ENCODE peak calls at places on chromosomes 12 and 14, in four cellular contexts. One of them, this sample, is unnamed.

GRCh38 chr14:100296106-100296651 is 10.1 kb downstream of the SLC25A29 start:
- DNase-seq in mesendoderm: no peak
- DNase-seq in lower leg skin: peak; percentile 74
- DNase-seq in A549: no peak
- DNase-seq in this sample: no peak

GRCh38 chr12:115946867-115947695 is 330.4 kb downstream of the MED13L start:
- DNase-seq in mesendoderm: peak; percentile 17
- DNase-seq in lower leg skin: no peak
- DNase-seq in A549: no peak
- DNase-seq in this sample: no peak

GRCh38 chr14:54200726-54201125 is 196.1 kb upstream of the CDKN3 start:
- DNase-seq in mesendoderm: no peak
- DNase-seq in lower leg skin: no peak
- DNase-seq in A549: no peak
- DNase-seq in this sample: peak; percentile 72

GRCh38 chr14:33799705-33800269 is 151.1 kb downstream of the EGLN3 start:
- DNase-seq in mesendoderm: no peak
- DNase-seq in lower leg skin: no peak
- DNase-seq in A549: no peak
- DNase-seq in this sample: no peak

GRCh38 chr12:15534322-15534721 is 212.0 kb downstream of the PTPRO start:
- DNase-seq in mesendoderm: no peak
- DNase-seq in lower leg skin: no peak
- DNase-seq in A549: no peak
- DNase-seq in this sample: no peak

GRCh38 chr12:62931481-62931880 is 3.5 kb downstream of the PPM1H start:
- DNase-seq in mesendoderm: no peak
- DNase-seq in lower leg skin: no peak
- DNase-seq in A549: no peak
- DNase-seq in this sample: no peak

GRCh38 chr12:74538491-74539258 is 1.0 kb downstream of the ATXN7L3B start:
- DNase-seq in mesendoderm: peak; percentile 33
- DNase-seq in lower leg skin: no peak
- DNase-seq in A549: no peak
- DNase-seq in this sample: peak; percentile 14

GRCh38 chr14:72928872-72929271 is 2.6 kb downstream of the DCAF4 start:
- DNase-seq in mesendoderm: no peak
- DNase-seq in lower leg skin: peak; percentile 69
- DNase-seq in A549: no peak
- DNase-seq in this sample: no peak

GRCh38 chr14:73753043-73753886 is 39.1 kb upstream of the PNMA1 start:
- DNase-seq in mesendoderm: peak; percentile 54
- DNase-seq in lower leg skin: peak; percentile 90
- DNase-seq in A549: no peak
- DNase-seq in this sample: peak; percentile 55

GRCh38 chr14:73651005-73651404 is 6.2 kb downstream of the DNAL1 start:
- DNase-seq in mesendoderm: no peak
- DNase-seq in lower leg skin: no peak
- DNase-seq in A549: no peak
- DNase-seq in this sample: no peak

GRCh38 chr14:67151082-67151666 is 38.1 kb upstream of the GARIN2 start:
- DNase-seq in mesendoderm: no peak
- DNase-seq in lower leg skin: no peak
- DNase-seq in A549: no peak
- DNase-seq in this sample: peak; percentile 4

GRCh38 chr12:4278582-4278939 is 5.0 kb downstream of the CCND2 start:
- DNase-seq in mesendoderm: no peak
- DNase-seq in lower leg skin: no peak
- DNase-seq in A549: no peak
- DNase-seq in this sample: no peak

GRCh38 chr12:108640802-108641445 is 7.2 kb upstream of the SELPLG start:
- DNase-seq in mesendoderm: no peak
- DNase-seq in lower leg skin: peak; percentile 83
- DNase-seq in A549: no peak
- DNase-seq in this sample: peak; percentile 48

GRCh38 chr12:13811061-13811460 is 170.3 kb downstream of the GRIN2B start:
- DNase-seq in mesendoderm: peak; percentile 37
- DNase-seq in lower leg skin: no peak
- DNase-seq in A549: no peak
- DNase-seq in this sample: no peak

GRCh38 chr12:46160081-46160980 is 108.5 kb downstream of the SLC38A1 start:
- DNase-seq in mesendoderm: no peak
- DNase-seq in lower leg skin: no peak
- DNase-seq in A549: no peak
- DNase-seq in this sample: peak; percentile 64

GRCh38 chr14:68279437-68279720 is 459.8 kb downstream of the RAD51B start:
- DNase-seq in mesendoderm: no peak
- DNase-seq in lower leg skin: no peak
- DNase-seq in A549: no peak
- DNase-seq in this sample: no peak

GRCh38 chr14:68282479-68283377 is 463.1 kb downstream of the RAD51B start:
- DNase-seq in mesendoderm: no peak
- DNase-seq in lower leg skin: no peak
- DNase-seq in A549: no peak
- DNase-seq in this sample: no peak

GRCh38 chr14:68281497-68281896 is 461.9 kb downstream of the RAD51B start:
- DNase-seq in mesendoderm: no peak
- DNase-seq in lower leg skin: no peak
- DNase-seq in A549: no peak
- DNase-seq in this sample: no peak

GRCh38 chr14:68278568-68279436 is 459.2 kb downstream of the RAD51B start:
- DNase-seq in mesendoderm: peak; percentile 34
- DNase-seq in lower leg skin: no peak
- DNase-seq in A549: peak; percentile 37
- DNase-seq in this sample: peak; percentile 50

GRCh38 chr14:68279777-68280233 is 460.2 kb downstream of the RAD51B start:
- DNase-seq in mesendoderm: no peak
- DNase-seq in lower leg skin: no peak
- DNase-seq in A549: no peak
- DNase-seq in this sample: no peak
- H3K4me3 ChIP-seq in mesendoderm: no peak overlapping the region
- H3K4me3 ChIP-seq in lower leg skin: no peak overlapping the region
- H3K4me3 ChIP-seq in A549: no peak overlapping the region
- H3K4me3 ChIP-seq in this sample: no peak overlapping the region

DNA sequence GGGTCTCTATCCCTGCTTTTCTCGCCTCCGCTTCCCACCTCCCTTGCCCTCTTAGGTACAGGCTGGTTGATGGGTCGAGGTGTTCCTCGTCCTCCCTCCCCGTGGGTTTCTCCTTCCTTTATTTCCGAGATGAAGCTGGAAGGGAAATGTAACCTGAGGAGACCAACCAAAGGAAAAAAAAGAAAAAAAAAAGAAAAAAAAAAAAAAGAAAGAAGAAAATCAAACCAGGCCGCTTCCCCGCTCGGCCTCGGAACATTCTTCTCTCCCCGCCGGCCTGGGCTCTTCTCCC is 1.7 kb upstream of the NFATC4 start:
- DNase-seq in mesendoderm: no peak
- DNase-seq in lower leg skin: no peak
- DNase-seq in A549: no peak
- DNase-seq in this sample: no peak
- H3K4me3 ChIP-seq in mesendoderm: no peak overlapping the region
- H3K4me3 ChIP-seq in lower leg skin: peak overlapping the region; percentile 10
- H3K4me3 ChIP-seq in A549: peak overlapping the region; percentile 39
- H3K4me3 ChIP-seq in this sample: peak overlapping the region; percentile 41

GRCh38 chr12:52032431-52032796 is 18.8 kb upstream of the NR4A1 start:
- DNase-seq in mesendoderm: no peak
- DNase-seq in lower leg skin: peak; percentile 94
- DNase-seq in A549: no peak
- DNase-seq in this sample: peak; percentile 61
- H3K4me3 ChIP-seq in mesendoderm: no peak overlapping the region
- H3K4me3 ChIP-seq in lower leg skin: no peak overlapping the region
- H3K4me3 ChIP-seq in A549: peak overlapping the region; percentile 32
- H3K4me3 ChIP-seq in this sample: peak overlapping the region; percentile 53

DNA sequence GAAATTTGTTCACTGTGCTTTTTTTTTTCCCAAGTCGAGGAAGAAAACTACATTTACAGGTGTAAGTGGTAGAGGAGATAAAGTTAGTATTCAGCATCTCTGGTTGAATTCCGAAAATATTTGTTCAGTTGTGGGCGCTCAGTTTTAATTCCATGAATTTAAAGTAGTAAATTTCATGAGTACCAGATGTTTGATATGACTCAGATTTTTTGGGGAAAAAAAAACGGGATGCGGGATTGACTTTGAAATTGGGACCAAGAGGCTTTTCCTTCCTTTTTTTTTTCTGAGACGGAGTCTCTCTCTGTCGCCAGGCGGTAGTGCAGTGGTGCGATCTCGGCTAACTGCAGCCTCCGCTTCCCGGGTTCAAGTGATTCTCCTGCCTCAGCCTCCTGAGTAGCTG is 1.6 kb downstream of the TULP3 start:
- DNase-seq in mesendoderm: no peak
- DNase-seq in lower leg skin: no peak
- DNase-seq in A549: no peak
- DNase-seq in this sample: peak; percentile 77
- H3K4me3 ChIP-seq in mesendoderm: no peak overlapping the region
- H3K4me3 ChIP-seq in lower leg skin: no peak overlapping the region
- H3K4me3 ChIP-seq in A549: no peak overlapping the region
- H3K4me3 ChIP-seq in this sample: peak overlapping the region; percentile 94